ENCODE peak calls at places on chromosome 17, in four cellular contexts. Z is spleen, V is heart right ventricle, X is Peyer's patch. P is an unnamed sample.

GRCh38 chr17:1498869-1499268 is 6.4 kb upstream of the MYO1C start:
- DNase-seq in Z (no peak), V (no peak), X (no peak), P (peak; percentile 62)

GRCh38 chr17:57902800-57903759 is 52.1 kb downstream of the CUEDC1 start:
- DNase-seq in X (peak; percentile 33), Z (peak; percentile 90), V (peak; percentile 81), P (peak; percentile 91)

GRCh38 chr17:44920565-44920940 is 5.3 kb upstream of the GFAP start:
- DNase-seq in V (no peak), Z (peak; percentile 36), X (no peak), P (no peak)

GRCh38 chr17:70658324-70658723 is 489.0 kb downstream of the KCNJ2 start:
- DNase-seq in X (no peak), V (no peak), Z (no peak), P (no peak)

GRCh38 chr17:64130559-64131001 is 636 bp upstream of the ERN1 start:
- DNase-seq in Z (no peak), X (peak; percentile 62), V (peak; percentile 66), P (peak; percentile 74)

GRCh38 chr17:46982577-46982976 is 3.5 kb upstream of the RPRML start:
- DNase-seq in X (no peak), Z (no peak), V (no peak), P (no peak)

GRCh38 chr17:16936536-16937310 is 35.2 kb downstream of the TNFRSF13B start:
- DNase-seq in V (no peak), X (no peak), Z (peak; percentile 54), P (no peak)

GRCh38 chr17:45144199-45145034 is 3.9 kb upstream of the HEXIM1 start:
- DNase-seq in X (no peak), Z (peak; percentile 87), V (peak; percentile 53), P (no peak)

GRCh38 chr17:32227910-32228309 is 37.7 kb upstream of the RHBDL3 start:
- DNase-seq in X (no peak), Z (no peak), V (no peak), P (no peak)

GRCh38 chr17:78048346-78049292 is 79.9 kb downstream of the TMC6 start:
- DNase-seq in Z (no peak), V (no peak), X (no peak), P (no peak)

GRCh38 chr17:72343911-72344310 is 223.1 kb downstream of the SOX9 start:
- DNase-seq in V (no peak), X (no peak), Z (no peak), P (no peak)

DNA sequence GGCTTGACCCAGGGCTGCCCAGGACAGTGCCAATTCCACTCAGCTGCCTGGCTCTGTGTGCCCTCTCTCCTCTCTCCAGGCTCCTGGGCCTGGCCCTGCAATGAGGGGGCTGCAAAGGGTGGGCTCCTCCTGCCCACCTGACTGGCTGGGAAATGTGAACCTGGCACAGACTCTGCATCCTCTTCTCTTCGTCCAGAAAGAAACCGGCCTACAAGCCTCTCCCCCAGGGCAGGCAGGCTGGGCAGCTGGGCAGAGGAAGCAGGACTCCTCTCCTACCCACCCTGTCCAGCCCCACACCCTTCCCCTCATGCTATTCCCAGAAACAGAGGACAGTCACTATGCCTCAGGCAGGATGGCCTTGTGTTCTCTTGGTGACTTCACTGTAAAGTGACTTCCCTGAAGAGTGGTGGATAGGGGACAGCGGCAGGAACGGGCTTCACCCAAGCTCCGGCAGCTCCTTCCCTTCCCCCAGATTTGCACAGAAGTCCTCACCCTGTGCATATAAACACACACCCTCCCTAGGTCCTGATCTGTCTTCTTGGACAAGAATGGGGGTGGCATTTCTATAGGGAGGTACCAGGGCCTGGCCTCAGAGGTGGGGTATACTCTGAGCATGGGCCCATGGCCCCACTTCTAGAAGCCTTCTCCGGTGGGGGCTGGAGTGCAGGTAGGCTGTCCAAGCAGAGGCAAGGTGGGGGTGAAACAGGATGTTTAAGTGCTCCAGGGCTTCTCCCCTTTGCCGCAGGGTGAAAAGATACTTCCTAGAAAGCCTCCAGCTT is 4.9 kb upstream of the STAT5A start:
- DNase-seq in Z (no peak), X (no peak), V (no peak), P (no peak)
- H3K27ac ChIP-seq in Z (no peak overlapping the region), X (no peak overlapping the region), V (no peak overlapping the region), P (no peak overlapping the region)

GRCh38 chr17:76279742-76280287 is 14.7 kb downstream of the UBALD2 start:
- DNase-seq in X (no peak), Z (no peak), V (no peak), P (no peak)
- TF ChIP-seq CTCF in X (no peak), Z (no peak), V (peak; percentile 2), P (no peak)

GRCh38 chr17:48441231-48441711 is 11.3 kb upstream of the SKAP1 start:
- DNase-seq in X (no peak), Z (no peak), V (no peak), P (no peak)
- H3K4me1 ChIP-seq in X (peaks cover 15% of the 10 kb centered on the region), Z (peaks cover 64% of the 10 kb centered on the region), V (no peaks in the 10 kb centered on the region), P (no peaks in the 10 kb centered on the region)

DNA sequence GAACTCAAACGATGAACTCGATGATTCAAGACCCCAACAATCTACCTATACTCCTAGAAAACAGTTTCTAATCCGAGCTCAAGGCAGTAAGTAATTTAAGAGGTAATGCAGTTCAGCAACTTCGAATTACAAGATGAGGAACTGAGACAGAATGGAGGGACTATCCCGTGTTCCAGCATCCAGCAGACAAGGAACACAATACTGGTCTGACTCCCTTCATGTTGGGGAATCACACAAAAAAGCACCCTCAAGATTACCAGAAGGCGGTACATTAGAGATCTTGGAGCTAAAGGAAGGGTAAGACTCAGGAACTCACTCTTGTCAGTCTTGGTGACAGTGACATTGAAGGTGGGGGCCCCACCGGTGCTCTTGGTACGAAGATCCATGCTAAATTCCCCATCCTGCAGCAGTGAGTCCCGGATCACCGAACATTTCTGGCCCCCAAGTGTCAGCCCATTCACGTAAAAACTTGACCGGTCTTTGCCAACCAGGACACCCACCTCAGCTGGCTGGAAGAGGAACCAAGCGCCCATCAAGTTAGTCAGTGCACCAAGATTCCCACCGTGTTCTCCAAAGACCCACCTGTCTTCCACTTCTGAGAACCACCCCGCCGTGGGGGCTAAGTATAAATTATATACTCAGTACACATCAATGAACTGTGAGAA is 1.9 kb downstream of the PFN1 start:
- DNase-seq in X (no peak), V (no peak), Z (no peak), P (no peak)
- H3K27ac ChIP-seq in X (peak overlapping the region; percentile 97), V (peak overlapping the region; percentile 99), Z (peak overlapping the region; percentile 98), P (peak overlapping the region; percentile 37)

DNA sequence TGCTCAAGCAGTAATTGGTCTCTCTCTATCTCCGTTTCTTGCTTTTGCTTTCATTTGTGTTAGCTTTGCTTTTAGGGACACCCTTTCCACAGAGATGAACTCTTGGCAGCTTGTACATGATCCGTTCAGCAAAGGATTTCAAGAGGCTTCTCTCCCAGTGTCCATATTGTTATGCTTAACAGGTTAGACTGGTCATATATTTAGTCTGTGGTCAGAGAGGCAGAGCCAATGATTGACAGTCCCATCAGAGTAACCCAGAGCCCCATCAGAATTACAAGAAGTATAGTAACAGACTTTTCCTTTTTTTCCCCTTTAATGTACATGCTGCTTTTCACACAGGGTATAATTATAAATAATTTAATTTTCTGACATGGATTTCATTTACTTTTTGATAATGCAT is 34.4 kb downstream of the GDPD1 start:
- DNase-seq in Z (no peak), X (no peak), V (no peak), P (no peak)
- TF ChIP-seq CTCF in Z (no peak), X (no peak), V (no peak), P (no peak)

GRCh38 chr17:38729368-38729885 is 714 bp upstream of the CISD3 start:
- DNase-seq in X (no peak), Z (no peak), V (no peak), P (no peak)
- H3K4me1 ChIP-seq in X (peaks cover 31% of the 10 kb centered on the region), Z (peaks cover 88% of the 10 kb centered on the region), V (peaks cover 65% of the 10 kb centered on the region), P (peaks cover 5% of the 10 kb centered on the region)

GRCh38 chr17:50107790-50108414 is 12.8 kb downstream of the PDK2 start:
- DNase-seq in V (no peak), Z (no peak), X (no peak), P (peak; percentile 87)
- H3K27ac ChIP-seq in V (peak overlapping the region; percentile 98), Z (no peak overlapping the region), X (no peak overlapping the region), P (no peak overlapping the region)

P was measured in foreskin keratinocyte.